ENCODE peak calls at places on chromosomes 16 and 17, in eight cellular contexts. A is upper lobe of left lung, I is GM10248, R is endothelial cell, C is Peyer's patch, E is astrocyte of the spinal cord, Z is LNCaP clone FGC, F is astrocyte of the cerebellum. K is an unnamed sample.

GRCh38 chr17:34299918-34300600 is 14.5 kb downstream of the CCL11 start:
- DNase-seq in A (no peak), I (no peak), R (no peak), C (no peak), E (peak; percentile 56), Z (no peak), F (no peak), K (no peak)

GRCh38 chr17:82212331-82213250 is at the start of gene CCDC57:
- DNase-seq in A (peak; percentile 87), I (peak; percentile 95), R (peak; percentile 80), C (peak; percentile 76), E (peak; percentile 68), Z (peak; percentile 22), F (peak; percentile 37), K (peak; percentile 78)

GRCh38 chr16:79770244-79771064 is 169.9 kb upstream of the MAF start:
- DNase-seq in A (peak; percentile 93), I (peak; percentile 89), R (peak; percentile 86), C (peak; percentile 71), E (peak; percentile 91), Z (peak; percentile 76), F (peak; percentile 78), K (peak; percentile 46)

GRCh38 chr17:77231076-77231871 is 90.5 kb downstream of the SEC14L1 start:
- DNase-seq in A (no peak), I (no peak), R (no peak), C (no peak), E (no peak), Z (no peak), F (no peak), K (no peak)

GRCh38 chr16:4082474-4083044 is 33.7 kb downstream of the ADCY9 start:
- DNase-seq in A (no peak), I (no peak), R (no peak), C (no peak), E (no peak), Z (no peak), F (no peak), K (no peak)

GRCh38 chr17:77119668-77120301 is 21.0 kb upstream of the SEC14L1 start:
- DNase-seq in A (no peak), I (no peak), R (no peak), C (no peak), E (no peak), Z (no peak), F (no peak), K (no peak)

GRCh38 chr16:24626251-24626650 is 86.9 kb downstream of the RBBP6 start:
- DNase-seq in A (no peak), I (no peak), R (no peak), C (no peak), E (peak; percentile 5), Z (no peak), F (no peak), K (no peak)

GRCh38 chr17:46184696-46185095 is 8.5 kb downstream of the KANSL1 start:
- DNase-seq in A (no peak), I (no peak), R (no peak), C (no peak), E (no peak), Z (no peak), F (no peak), K (no peak)

GRCh38 chr17:36975922-36976515 is 27.3 kb downstream of the AATF start:
- DNase-seq in A (no peak), I (no peak), R (no peak), C (no peak), E (no peak), Z (no peak), F (no peak), K (no peak)

DNA sequence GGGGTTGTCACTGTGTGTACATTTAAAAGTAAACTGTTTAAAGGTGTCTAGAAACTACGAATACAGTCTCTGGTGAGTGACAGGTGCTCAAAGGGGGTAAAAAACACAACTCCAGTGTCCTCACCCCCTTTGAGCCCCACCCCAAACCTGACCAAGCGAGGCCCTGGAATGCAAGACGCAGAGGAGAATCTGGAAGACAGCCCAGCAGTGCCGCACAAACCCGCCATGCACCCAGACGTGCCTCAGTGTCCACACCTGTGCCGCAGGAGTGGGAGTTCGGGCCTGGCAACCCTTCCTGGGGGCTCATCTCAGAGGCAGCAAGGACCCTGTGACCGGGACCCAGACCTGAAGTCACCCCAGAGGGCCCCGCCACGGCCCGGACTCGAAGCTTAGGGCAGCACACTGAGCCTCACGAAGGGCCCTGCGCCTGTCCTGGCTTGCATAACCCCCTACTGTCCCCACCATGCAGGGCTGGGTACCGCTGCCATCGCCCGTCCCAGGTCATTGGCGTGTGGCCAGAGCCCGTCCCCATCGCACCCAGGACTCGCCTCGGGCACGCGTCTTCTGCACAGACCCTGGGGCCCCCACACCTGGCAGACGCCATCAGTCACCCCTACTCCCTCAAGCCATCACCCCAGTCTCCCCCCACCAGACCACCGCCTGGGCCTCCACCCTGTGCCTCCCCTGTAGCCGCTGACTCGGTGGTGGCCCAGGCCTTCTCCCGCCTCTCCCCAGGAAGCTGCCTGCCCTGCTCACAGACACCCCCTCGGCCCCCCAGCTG is 33.0 kb upstream of the ZC3H18 start:
- DNase-seq in A (no peak), I (no peak), R (no peak), C (no peak), E (no peak), Z (no peak), F (no peak), K (no peak)
- TF ChIP-seq CTCF in A (no peak), I (no peak), R (no peak), C (no peak), E (no peak), Z (no peak), F (no peak), K (no peak)

DNA sequence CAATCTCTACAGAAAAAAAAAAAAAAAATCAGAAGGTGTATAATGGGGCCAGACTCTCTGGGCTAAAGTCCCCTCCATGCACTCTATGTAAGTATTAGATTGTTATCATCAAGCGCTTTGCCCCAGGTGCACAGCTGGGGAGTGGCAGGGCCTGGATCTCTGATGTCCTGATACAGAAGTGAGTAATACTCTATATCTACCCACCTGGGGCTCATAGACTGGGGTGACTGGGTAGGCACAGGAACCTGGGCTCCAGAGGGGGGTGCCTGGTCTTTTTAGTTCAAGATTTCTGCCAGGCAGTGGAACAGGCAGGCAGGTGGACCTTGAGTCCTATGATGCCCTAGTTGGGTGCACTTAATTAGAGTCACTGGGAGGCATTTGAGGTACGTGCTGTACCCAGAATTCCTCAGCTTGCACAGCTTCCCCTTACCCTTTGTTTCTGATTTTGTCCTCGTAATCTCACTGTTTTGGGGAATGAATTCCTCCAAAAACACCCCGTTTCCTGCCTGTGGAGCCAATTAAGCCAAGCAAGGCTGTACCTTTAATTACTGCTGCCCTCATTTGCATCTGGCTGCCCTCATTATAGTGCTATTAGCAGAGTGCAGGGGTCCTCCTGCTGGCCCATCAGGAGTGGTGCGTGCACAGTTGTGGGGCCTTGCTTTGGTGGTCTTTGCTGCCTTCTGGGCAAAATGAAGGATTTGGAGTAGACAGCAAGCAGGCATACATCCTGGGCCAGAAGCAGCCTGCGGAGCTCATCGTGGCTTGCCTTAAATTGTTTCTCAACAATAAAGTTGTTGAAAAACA is 239.0 kb downstream of the SNX29 start:
- DNase-seq in A (no peak), I (no peak), R (peak; percentile 19), C (no peak), E (no peak), Z (no peak), F (no peak), K (no peak)
- TF ChIP-seq CTCF in A (no peak), I (no peak), R (peak; percentile 61), C (no peak), E (peak; percentile 39), Z (no peak), F (peak; percentile 58), K (no peak)

DNA sequence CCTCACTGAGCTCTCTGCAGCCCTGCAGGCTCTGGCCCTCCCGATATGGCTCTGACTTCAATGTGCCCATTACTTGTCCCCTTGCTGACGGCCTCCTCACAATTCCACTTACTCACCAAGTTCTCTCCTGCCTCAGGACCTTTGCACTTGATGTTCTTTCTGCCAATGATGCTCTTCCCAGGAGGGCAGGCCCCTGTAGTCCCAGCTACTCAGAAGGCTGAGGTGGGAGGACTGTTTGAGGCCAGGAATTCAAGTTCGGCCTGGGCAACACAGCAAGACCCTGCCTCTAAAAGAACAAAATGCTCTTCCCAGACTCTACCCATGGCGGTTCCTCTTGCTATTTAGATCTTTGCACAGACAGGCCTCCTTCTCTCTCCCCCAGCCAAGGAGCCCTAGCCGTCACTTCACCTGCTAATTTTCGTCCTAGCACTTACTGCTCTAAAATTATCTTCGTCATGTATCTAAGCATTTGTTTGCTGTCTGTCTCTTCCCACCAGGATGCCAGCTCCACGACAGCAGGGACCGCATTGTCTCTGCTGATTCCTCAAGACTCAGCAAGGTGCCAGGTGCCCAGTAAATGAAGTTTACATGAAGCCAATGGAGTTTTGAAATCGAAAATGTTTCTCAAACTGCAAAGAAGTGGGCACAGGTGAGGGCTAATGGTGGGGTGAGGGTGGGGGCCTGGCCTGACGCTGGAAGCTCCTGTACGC is 626 bp upstream of the RAI1 start:
- DNase-seq in A (no peak), I (no peak), R (no peak), C (no peak), E (no peak), Z (no peak), F (no peak), K (no peak)
- TF ChIP-seq CTCF in A (no peak), I (no peak), R (no peak), C (no peak), E (no peak), Z (no peak), F (no peak), K (no peak)

DNA sequence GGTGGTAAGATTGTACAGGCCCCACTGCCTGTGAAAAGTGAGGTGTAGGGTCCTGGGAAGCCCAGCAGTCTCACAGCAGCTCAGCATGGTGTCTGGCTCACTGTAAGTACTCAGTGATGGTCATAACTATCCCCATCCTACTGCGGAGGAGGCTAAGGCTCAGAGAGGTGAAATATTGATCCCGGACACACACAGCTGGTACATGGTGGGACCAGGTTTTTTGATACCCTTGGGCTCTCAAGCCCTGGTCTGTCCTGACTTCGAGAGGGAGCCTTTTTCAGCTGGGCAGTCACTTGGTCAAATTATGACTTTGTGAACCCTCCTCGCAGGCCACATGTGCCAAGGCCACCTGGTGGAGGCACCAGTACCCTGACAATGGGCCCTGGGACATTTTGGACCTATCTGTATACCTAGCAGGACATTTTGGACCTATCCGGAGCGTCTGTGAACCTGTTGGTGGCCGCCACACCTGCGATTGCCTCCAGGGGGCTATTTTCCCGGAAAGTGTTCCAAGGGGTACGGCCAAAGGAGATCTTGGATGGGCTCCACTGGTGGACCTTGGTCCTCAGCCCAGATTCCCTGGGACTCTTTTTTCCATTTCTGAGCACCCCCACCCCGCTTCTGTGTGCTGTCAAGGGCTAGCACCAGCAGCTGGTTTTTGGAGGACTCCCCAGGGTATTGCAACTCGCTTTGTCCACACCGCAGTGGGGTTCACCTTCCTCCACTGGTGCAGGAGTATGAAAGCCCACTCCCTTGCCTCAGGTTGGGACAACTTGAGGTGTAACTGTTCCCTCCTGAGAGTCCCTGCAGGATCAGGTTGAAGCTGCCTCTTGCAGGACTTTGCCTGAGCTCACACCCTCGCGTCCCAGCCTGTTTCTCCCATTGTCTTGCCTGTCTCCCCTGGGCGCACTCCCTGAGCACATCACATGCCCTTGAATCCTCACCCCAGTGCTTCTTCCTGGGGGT is 83.6 kb upstream of the NKD1 start:
- DNase-seq in A (peak; percentile 15), I (no peak), R (no peak), C (no peak), E (no peak), Z (no peak), F (no peak), K (no peak)
- TF ChIP-seq CTCF in A (no peak), I (no peak), R (peak; percentile 49), C (no peak), E (no peak), Z (no peak), F (peak; percentile 12), K (no peak)

DNA sequence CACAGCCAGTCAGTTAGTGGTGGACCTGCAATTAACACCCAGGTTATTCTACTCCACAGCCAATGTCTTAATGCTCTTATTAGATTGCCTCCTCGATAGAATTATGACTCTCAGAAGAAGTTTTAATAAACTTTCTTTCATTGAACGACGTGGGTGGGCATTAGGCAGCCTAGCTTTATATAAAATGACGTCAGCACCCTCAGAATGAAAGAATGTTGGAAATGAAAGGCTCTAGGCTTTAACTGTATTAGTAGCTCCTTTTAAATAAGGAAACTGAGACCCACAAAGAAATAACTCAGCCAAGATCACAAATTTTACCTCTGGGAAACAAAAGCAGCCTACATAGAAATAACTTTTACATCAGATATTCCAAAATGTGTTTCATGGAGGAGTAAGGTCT is 91.3 kb upstream of the CLEC3A start:
- DNase-seq in A (no peak), I (no peak), R (no peak), C (no peak), E (no peak), Z (no peak), F (no peak), K (no peak)
- TF ChIP-seq CTCF in A (no peak), I (no peak), R (no peak), C (no peak), E (no peak), Z (no peak), F (no peak), K (no peak)